ENCODE peak calls at places on chromosomes 16 and 17, in four cellular contexts. One of them, this sample, is unnamed.

GRCh38 chr16:88469615-88470395 is 16.7 kb downstream of the ZFPM1 start:
- DNase-seq in pancreas: no peak
- DNase-seq in transverse colon: no peak
- DNase-seq in stimulated activated CD8-positive, alpha-beta memory T cell treated with anti-CD3 and anti-CD28 coated beads, Interleukin-2, amount 100 ng/mL, for 1 hour: no peak
- DNase-seq in this sample: no peak

GRCh38 chr16:11016993-11017392 is 72.6 kb downstream of the CLEC16A start:
- DNase-seq in pancreas: peak
- DNase-seq in transverse colon: peak
- DNase-seq in stimulated activated CD8-positive, alpha-beta memory T cell treated with anti-CD3 and anti-CD28 coated beads, Interleukin-2, amount 100 ng/mL, for 1 hour: peak
- DNase-seq in this sample: peak

GRCh38 chr17:3843935-3844516 is 2.0 kb downstream of the NCBP3 start:
- DNase-seq in transverse colon: peak
- DNase-seq in pancreas: peak
- DNase-seq in stimulated activated CD8-positive, alpha-beta memory T cell treated with anti-CD3 and anti-CD28 coated beads, Interleukin-2, amount 100 ng/mL, for 1 hour: no peak
- DNase-seq in this sample: peak

GRCh38 chr17:78670850-78671291 is 93.7 kb upstream of the DNAH17 start:
- DNase-seq in pancreas: no peak
- DNase-seq in transverse colon: no peak
- DNase-seq in stimulated activated CD8-positive, alpha-beta memory T cell treated with anti-CD3 and anti-CD28 coated beads, Interleukin-2, amount 100 ng/mL, for 1 hour: no peak
- DNase-seq in this sample: no peak

GRCh38 chr16:53081032-53081424 is 26.2 kb downstream of the CHD9 start:
- DNase-seq in pancreas: no peak
- DNase-seq in transverse colon: no peak
- DNase-seq in stimulated activated CD8-positive, alpha-beta memory T cell treated with anti-CD3 and anti-CD28 coated beads, Interleukin-2, amount 100 ng/mL, for 1 hour: no peak
- DNase-seq in this sample: no peak

GRCh38 chr17:75980188-75981018 is 1.4 kb downstream of the TEN1 start:
- DNase-seq in pancreas: peak
- DNase-seq in transverse colon: no peak
- DNase-seq in stimulated activated CD8-positive, alpha-beta memory T cell treated with anti-CD3 and anti-CD28 coated beads, Interleukin-2, amount 100 ng/mL, for 1 hour: no peak
- DNase-seq in this sample: no peak

GRCh38 chr17:17784599-17785264 is 52.1 kb downstream of the SREBF1 start:
- DNase-seq in transverse colon: no peak
- DNase-seq in stimulated activated CD8-positive, alpha-beta memory T cell treated with anti-CD3 and anti-CD28 coated beads, Interleukin-2, amount 100 ng/mL, for 1 hour: no peak
- DNase-seq in pancreas: no peak
- DNase-seq in this sample: peak

GRCh38 chr16:30652005-30652296 is 1.2 kb downstream of the PRR14 start:
- DNase-seq in stimulated activated CD8-positive, alpha-beta memory T cell treated with anti-CD3 and anti-CD28 coated beads, Interleukin-2, amount 100 ng/mL, for 1 hour: no peak
- DNase-seq in pancreas: no peak
- DNase-seq in transverse colon: no peak
- DNase-seq in this sample: no peak

GRCh38 chr16:30875881-30876791 is 17.7 kb downstream of the BCL7C start:
- DNase-seq in stimulated activated CD8-positive, alpha-beta memory T cell treated with anti-CD3 and anti-CD28 coated beads, Interleukin-2, amount 100 ng/mL, for 1 hour: no peak
- DNase-seq in transverse colon: peak
- DNase-seq in pancreas: no peak
- DNase-seq in this sample: peak

GRCh38 chr16:1037023-1037933 is 35.3 kb upstream of the SSTR5 start:
- DNase-seq in pancreas: no peak
- DNase-seq in stimulated activated CD8-positive, alpha-beta memory T cell treated with anti-CD3 and anti-CD28 coated beads, Interleukin-2, amount 100 ng/mL, for 1 hour: no peak
- DNase-seq in transverse colon: no peak
- DNase-seq in this sample: no peak

This sample was measured in A673.